ENCODE peak calls at places on chromosomes 4 and X, in seven cellular contexts. E is IMR-90, V is tibial nerve, O is adrenal gland, Y is aorta, S is fibroblast of lung, L is ovary. C is an unnamed sample.
A peak's percentile ranks its signal among the peaks of the same experiment; 100 is the strongest.

GRCh38 chrX:15500497-15500966 is at the start of gene BMX:
- DNase-seq in Y (no peak), E (no peak), O (no peak), L (no peak), S (no peak), V (no peak), C (no peak)

GRCh38 chr4:159096434-159096833 is 6.4 kb upstream of the RAPGEF2 start:
- DNase-seq in O (no peak), E (no peak), Y (no peak), V (no peak), S (no peak), L (no peak), C (no peak)

GRCh38 chrX:107205770-107206696 is at the start of the genes DNAAF6 and NUP62CL:
- DNase-seq in Y (peak; percentile 65), E (no peak), O (peak; percentile 83), L (peak; percentile 57), S (peak; percentile 4), V (peak; percentile 11), C (peak; percentile 65)

GRCh38 chr4:106039796-106040195 is 144.5 kb downstream of the NPNT start:
- DNase-seq in V (no peak), L (no peak), Y (no peak), E (peak; percentile 13), S (peak; percentile 60), O (no peak), C (no peak)

GRCh38 chr4:118849867-118850812 is 14.2 kb upstream of the SEC24D start:
- DNase-seq in S (peak; percentile 42), L (no peak), O (no peak), Y (no peak), E (peak; percentile 14), V (no peak), C (peak; percentile 8)

GRCh38 chr4:166763018-166763417 is 471.3 kb downstream of the SPOCK3 start:
- DNase-seq in S (no peak), V (no peak), L (no peak), E (no peak), Y (no peak), O (no peak), C (no peak)

GRCh38 chrX:71935542-71935941 is 24.9 kb downstream of the NHSL2 start:
- DNase-seq in V (peak; percentile 50), E (no peak), L (peak; percentile 48), S (no peak), O (no peak), Y (no peak), C (no peak)

GRCh38 chr4:65911720-65912119 is 241.4 kb upstream of the EPHA5 start:
- DNase-seq in V (no peak), S (no peak), O (no peak), E (no peak), Y (no peak), L (no peak), C (no peak)

GRCh38 chr4:128565565-128566186 is 243.8 kb upstream of the JADE1 start:
- DNase-seq in Y (peak; percentile 50), E (no peak), S (peak; percentile 55), V (no peak), O (peak; percentile 63), L (peak; percentile 70), C (no peak)

GRCh38 chr4:97300561-97300960 is 842.7 kb downstream of the STPG2 start:
- DNase-seq in V (no peak), L (no peak), Y (no peak), O (no peak), S (no peak), E (no peak), C (no peak)

GRCh38 chrX:13685126-13685763 is 3.7 kb upstream of the RAB9A start:
- DNase-seq in E (peak; percentile 35), O (peak; percentile 46), Y (no peak), L (no peak), V (no peak), S (no peak), C (no peak)

GRCh38 chrX:24423960-24424359 is 41.1 kb upstream of the PDK3 start:
- DNase-seq in S (no peak), Y (no peak), V (no peak), O (no peak), E (no peak), L (no peak), C (no peak)

GRCh38 chr4:27692098-27692679 is 831.5 kb downstream of the STIM2 start:
- DNase-seq in E (peak; percentile 29), Y (no peak), V (no peak), L (no peak), O (peak; percentile 17), S (peak; percentile 33), C (no peak)

GRCh38 chrX:9671998-9672397 is 93.6 kb downstream of the GPR143 start:
- DNase-seq in O (no peak), L (no peak), V (no peak), S (no peak), Y (no peak), E (no peak), C (no peak)

GRCh38 chr4:40843696-40844095 is 93.9 kb downstream of the NSUN7 start:
- DNase-seq in O (no peak), Y (no peak), S (no peak), V (no peak), L (no peak), E (no peak), C (no peak)

GRCh38 chrX:16953606-16954211 is 7.3 kb downstream of the REPS2 start:
- DNase-seq in Y (no peak), S (peak; percentile 17), V (no peak), L (no peak), E (no peak), O (no peak), C (no peak)

GRCh38 chr4:16026155-16026761 is 57.6 kb downstream of the PROM1 start:
- DNase-seq in S (peak; percentile 74), E (peak; percentile 61), Y (no peak), O (peak; percentile 36), V (peak; percentile 70), L (no peak), C (no peak)

GRCh38 chr4:151325320-151326246 is at the start of gene SH3D19:
- DNase-seq in L (peak; percentile 81), V (peak; percentile 55), Y (peak; percentile 78), E (peak; percentile 19), O (peak; percentile 62), S (peak; percentile 58), C (no peak)

GRCh38 chrX:136812286-136812685 is 31.6 kb upstream of the ARHGEF6 start:
- DNase-seq in S (peak; percentile 48), O (no peak), V (no peak), Y (no peak), L (no peak), E (peak; percentile 19), C (no peak)

GRCh38 chr4:103497692-103498091 is 222.1 kb downstream of the TACR3 start:
- DNase-seq in V (no peak), E (no peak), L (no peak), Y (no peak), O (no peak), S (no peak), C (no peak)

GRCh38 chrX:69987691-69988090 is 62.0 kb downstream of the AWAT2 start:
- DNase-seq in O (no peak), V (no peak), L (no peak), Y (no peak), S (no peak), E (no peak), C (no peak)

GRCh38 chr4:92035666-92036065 is 268.1 kb upstream of the GRID2 start:
- DNase-seq in V (no peak), L (no peak), S (no peak), O (no peak), E (peak; percentile 14), Y (no peak), C (no peak)

GRCh38 chrX:110180176-110180927 is 137.5 kb downstream of the AMMECR1 start:
- DNase-seq in E (peak; percentile 84), S (peak; percentile 55), Y (no peak), V (no peak), L (no peak), O (peak; percentile 73), C (no peak)

GRCh38 chr4:19693949-19694597 is 557.6 kb upstream of the SLIT2 start:
- DNase-seq in L (no peak), Y (no peak), V (peak; percentile 4), E (no peak), S (no peak), O (peak; percentile 0), C (no peak)
- H3K9me3 ChIP-seq in L (no peaks in the 10 kb centered on the region), Y (no peaks in the 10 kb centered on the region), V (no peaks in the 10 kb centered on the region), E (no peaks in the 10 kb centered on the region), S (no peaks in the 10 kb centered on the region), O (no peaks in the 10 kb centered on the region), C (no peaks in the 10 kb centered on the region)

DNA sequence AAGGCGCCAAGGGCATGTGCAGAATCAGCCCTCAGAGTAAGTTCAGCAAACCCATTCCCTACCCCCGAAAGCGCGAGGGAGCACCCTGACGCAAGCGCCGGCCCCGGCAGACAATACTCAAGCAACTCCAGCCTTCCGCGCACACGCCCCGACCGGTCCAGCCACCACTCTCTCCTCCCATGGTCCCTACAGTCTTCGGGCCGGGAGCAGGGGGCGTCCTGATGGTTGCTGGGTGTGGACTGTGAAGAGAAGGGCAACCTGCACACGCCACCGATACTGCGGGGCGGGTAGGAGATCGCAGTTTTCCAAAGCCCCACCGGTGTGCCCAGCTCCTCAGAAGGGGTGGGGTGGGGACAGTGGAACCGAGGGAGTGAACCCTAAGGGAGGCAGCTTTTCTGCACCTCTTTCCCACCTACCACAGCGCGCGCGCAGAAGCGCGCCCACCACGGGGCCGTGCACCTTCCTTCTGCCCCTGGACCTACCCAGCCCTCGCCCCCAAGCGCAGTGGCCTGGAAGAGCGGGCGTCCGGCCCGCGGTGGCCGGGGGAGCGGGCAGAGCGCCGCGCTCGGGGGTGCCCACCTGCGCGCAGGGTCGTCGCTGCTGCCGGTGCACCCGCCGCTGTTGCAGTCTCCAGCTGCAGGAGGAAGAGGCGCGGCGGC is 650.2 kb upstream of the DIPK2B start:
- DNase-seq in V (no peak), Y (peak; percentile 47), S (peak; percentile 44), L (peak; percentile 43), O (no peak), E (peak; percentile 28), C (peak; percentile 4)
- H3K27ac ChIP-seq in V (no peak overlapping the region), Y (no peak overlapping the region), S (peak overlapping the region; percentile 37), L (no peak overlapping the region), O (no peak overlapping the region), E (peak overlapping the region; percentile 70), C (no peak overlapping the region)

DNA sequence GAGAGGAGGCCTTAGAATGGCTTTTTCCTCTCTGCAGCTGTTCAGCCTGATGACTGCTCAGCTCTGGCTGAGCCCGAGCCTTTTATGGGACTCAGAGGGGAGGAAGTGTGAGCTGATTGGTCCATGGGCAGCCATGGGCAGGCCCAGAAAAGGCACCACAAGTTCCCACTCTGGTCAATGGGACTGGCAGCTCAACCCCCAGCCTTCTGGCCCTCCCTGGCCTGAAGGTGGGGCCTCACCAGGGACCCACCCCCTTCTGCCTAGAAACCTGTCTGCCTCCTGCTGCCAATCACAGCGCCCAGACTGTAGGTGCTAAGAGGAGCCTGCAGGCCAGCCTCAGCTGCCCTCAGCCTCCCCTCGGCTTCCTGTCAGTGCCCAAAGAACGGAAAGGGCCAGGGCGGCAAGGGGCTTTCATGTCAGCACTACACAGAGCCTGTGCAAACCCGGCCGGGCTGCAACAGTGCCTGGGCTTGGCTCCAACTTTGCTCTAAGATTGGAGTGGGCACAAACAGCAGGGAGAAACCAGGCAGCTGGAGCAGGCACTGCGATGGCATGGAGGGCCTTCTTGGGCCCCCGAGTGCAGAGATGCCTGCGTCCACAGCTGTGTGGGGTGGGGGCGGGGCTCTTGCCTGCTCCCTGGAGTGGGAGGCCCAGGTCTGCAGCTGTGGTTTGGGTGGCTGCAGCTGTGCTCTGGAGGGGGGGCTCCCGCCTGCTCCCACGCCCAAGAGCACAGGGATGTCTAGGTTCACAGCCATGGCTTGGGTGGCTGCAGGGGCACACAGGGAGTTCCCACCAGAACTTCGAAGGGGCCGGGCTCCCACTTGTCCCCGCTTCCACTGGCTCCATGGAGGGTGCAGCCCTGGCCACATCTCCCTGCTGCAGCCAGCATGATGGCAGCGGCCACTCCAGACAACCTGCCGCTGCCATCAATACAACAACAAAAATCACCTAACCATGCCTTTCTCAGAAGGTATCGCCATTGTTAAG is 92.6 kb downstream of the NXF2 start:
- DNase-seq in E (no peak), L (peak; percentile 19), V (no peak), O (no peak), S (no peak), Y (peak; percentile 38), C (no peak)
- H3K9me3 ChIP-seq in E (no peaks in the 10 kb centered on the region), L (no peaks in the 10 kb centered on the region), V (no peaks in the 10 kb centered on the region), O (no peaks in the 10 kb centered on the region), S (no peaks in the 10 kb centered on the region), Y (no peaks in the 10 kb centered on the region), C (no peaks in the 10 kb centered on the region)

GRCh38 chr4:74058048-74058651 is 19.7 kb upstream of the CXCL3 start:
- DNase-seq in O (no peak), E (no peak), L (no peak), S (no peak), Y (no peak), V (no peak), C (no peak)
- H3K27ac ChIP-seq in O (no peak overlapping the region), E (no peak overlapping the region), L (no peak overlapping the region), S (no peak overlapping the region), Y (no peak overlapping the region), V (no peak overlapping the region), C (no peak overlapping the region)